ENCODE peak calls at places on chromosomes 12 and 14, in nine cellular contexts. D, K, Z, C, M, N, S, X and B are unnamed samples.

GRCh38 chr12:41151789-41152188 is 36.3 kb upstream of the PDZRN4 start:
- DNase-seq in D (peak), K (peak), Z (no peak), C (no peak), M (no peak), N (no peak), S (no peak), X (no peak), B (no peak)

GRCh38 chr14:88481089-88481488 is 73.7 kb downstream of the PTPN21 start:
- DNase-seq in D (no peak), K (no peak), Z (no peak), C (no peak), M (no peak), N (no peak), S (no peak), X (no peak), B (no peak)

GRCh38 chr14:99733221-99733550 is 49.1 kb downstream of the CYP46A1 start:
- DNase-seq in D (no peak), K (no peak), Z (no peak), C (no peak), M (no peak), N (no peak), S (no peak), X (no peak), B (no peak)

GRCh38 chr12:18837025-18837424 is 99.1 kb downstream of the CAPZA3 start:
- DNase-seq in D (no peak), K (peak), Z (no peak), C (no peak), M (no peak), N (no peak), S (no peak), X (no peak), B (no peak)

GRCh38 chr12:2876431-2877046 is 435 bp downstream of the FOXM1 start:
- DNase-seq in D (peak), K (peak), Z (no peak), C (no peak), M (no peak), N (peak), S (peak), X (peak), B (no peak)

GRCh38 chr12:9244894-9245293 is 36.7 kb upstream of the PZP start:
- DNase-seq in D (peak), K (peak), Z (no peak), C (no peak), M (no peak), N (no peak), S (no peak), X (no peak), B (no peak)

GRCh38 chr12:53325539-53326061 is 4.2 kb upstream of the AAAS start:
- DNase-seq in D (no peak), K (peak), Z (no peak), C (peak), M (peak), N (peak), S (peak), X (no peak), B (no peak)

GRCh38 chr12:121861549-121862254 is 3.0 kb upstream of the HPD start:
- DNase-seq in D (no peak), K (peak), Z (no peak), C (peak), M (peak), N (peak), S (no peak), X (peak), B (peak)

GRCh38 chr12:19248929-19249602 is 119.5 kb downstream of the PLEKHA5 start:
- DNase-seq in D (no peak), K (peak), Z (no peak), C (no peak), M (no peak), N (no peak), S (no peak), X (no peak), B (no peak)

GRCh38 chr12:143964-144649 is 69.8 kb downstream of the SLC6A12 start:
- DNase-seq in D (peak), K (peak), Z (no peak), C (no peak), M (peak), N (peak), S (no peak), X (no peak), B (peak)

GRCh38 chr12:103830730-103831320 is 10.2 kb downstream of the NT5DC3 start:
- DNase-seq in D (no peak), K (no peak), Z (no peak), C (no peak), M (no peak), N (no peak), S (no peak), X (no peak), B (no peak)

GRCh38 chr14:84969501-84969900 is 560.4 kb upstream of the FLRT2 start:
- DNase-seq in D (peak), K (no peak), Z (no peak), C (no peak), M (no peak), N (no peak), S (no peak), X (no peak), B (no peak)

GRCh38 chr14:104676694-104677505 is 12.5 kb upstream of the INF2 start:
- DNase-seq in D (no peak), K (no peak), Z (no peak), C (no peak), M (peak), N (peak), S (no peak), X (no peak), B (peak)

GRCh38 chr14:89616425-89617141 is 199.6 kb upstream of the FOXN3 start:
- DNase-seq in D (no peak), K (peak), Z (no peak), C (peak), M (no peak), N (peak), S (peak), X (peak), B (peak)

GRCh38 chr14:65054471-65055085 is 47.7 kb downstream of the MAX start:
- DNase-seq in D (no peak), K (no peak), Z (no peak), C (no peak), M (no peak), N (peak), S (no peak), X (no peak), B (no peak)

GRCh38 chr14:31927348-31927826 is 149.7 kb upstream of the ARHGAP5 start:
- DNase-seq in D (peak), K (peak), Z (no peak), C (no peak), M (peak), N (peak), S (no peak), X (no peak), B (peak)

GRCh38 chr12:57744194-57744776 is 554 bp upstream of the TSPAN31 start:
- DNase-seq in D (no peak), K (peak), Z (peak), C (peak), M (no peak), N (no peak), S (peak), X (peak), B (no peak)

GRCh38 chr12:6630696-6631095 is 5.1 kb downstream of the LPAR5 start:
- DNase-seq in D (no peak), K (no peak), Z (no peak), C (peak), M (no peak), N (no peak), S (no peak), X (no peak), B (peak)

GRCh38 chr14:55131782-55132181 is 2.7 kb downstream of the LGALS3 start:
- DNase-seq in D (peak), K (peak), Z (no peak), C (no peak), M (no peak), N (no peak), S (peak), X (no peak), B (no peak)

GRCh38 chr14:73696466-73697390 is 17.5 kb downstream of the PNMA1 start:
- DNase-seq in D (peak), K (peak), Z (peak), C (no peak), M (no peak), N (no peak), S (no peak), X (no peak), B (no peak)

GRCh38 chr14:34227834-34228662 is 234.0 kb downstream of the SPTSSA start:
- DNase-seq in D (peak), K (peak), Z (peak), C (peak), M (peak), N (peak), S (peak), X (peak), B (peak)

GRCh38 chr12:7161811-7162210 is 27.7 kb upstream of the PEX5 start:
- DNase-seq in D (no peak), K (peak), Z (no peak), C (no peak), M (no peak), N (no peak), S (no peak), X (no peak), B (no peak)

GRCh38 chr12:110741371-110741770 is 1.3 kb downstream of the PPP1CC start:
- DNase-seq in D (no peak), K (peak), Z (no peak), C (no peak), M (no peak), N (no peak), S (peak), X (no peak), B (no peak)

GRCh38 chr14:36013483-36013882 is 163.0 kb downstream of the PTCSC3 start:
- DNase-seq in D (no peak), K (no peak), Z (no peak), C (no peak), M (no peak), N (no peak), S (no peak), X (no peak), B (no peak)

GRCh38 chr12:53251477-53252348 is 16.4 kb upstream of the ESPL1 start:
- DNase-seq in D (peak), K (peak), Z (peak), C (peak), M (peak), N (peak), S (peak), X (peak), B (peak)

GRCh38 chr12:23950011-23950774 is 723 bp upstream of the SOX5 start:
- DNase-seq in D (no peak), K (peak), Z (no peak), C (peak), M (peak), N (peak), S (no peak), X (no peak), B (peak)

DNA sequence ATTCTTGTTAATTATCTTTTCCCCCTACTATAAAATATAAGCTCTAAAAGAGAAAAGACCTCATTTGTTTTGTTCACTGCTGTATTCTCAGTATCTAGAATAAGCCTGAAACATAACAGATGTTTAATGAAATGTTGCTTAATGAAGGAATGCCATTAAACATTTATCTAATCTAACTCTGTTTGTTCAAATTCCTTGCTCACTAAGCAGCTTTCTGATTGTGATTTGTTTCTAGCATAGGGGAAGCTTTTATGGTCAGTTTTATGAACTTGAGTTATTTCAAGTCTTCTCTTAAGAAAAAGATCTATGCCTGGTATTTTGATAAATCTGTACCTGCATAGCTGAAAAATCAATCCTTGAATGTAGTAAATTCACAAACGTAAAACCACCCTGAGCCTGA is 308.6 kb downstream of the CCDC91 start:
- DNase-seq in D (no peak), K (no peak), Z (no peak), C (no peak), M (no peak), N (no peak), S (no peak), X (no peak), B (no peak)
- TF ChIP-seq EZH2phosphoT487 in D (no peak), K (no peak), Z (no peak), C (no peak), M (no peak), N (no peak), S (no peak), X (no peak), B (no peak)

GRCh38 chr14:20801726-20802125 is 918 bp downstream of the RNASE1 start:
- DNase-seq in D (no peak), K (no peak), Z (no peak), C (no peak), M (no peak), N (no peak), S (no peak), X (no peak), B (no peak)
- H3K4me3 ChIP-seq in D (no peak), K (no peak), Z (no peak), C (no peak), M (no peak), N (no peak), S (no peak), X (no peak), B (no peak)

GRCh38 chr12:131637986-131638385 is 72.9 kb upstream of the SFSWAP start:
- DNase-seq in D (no peak), K (no peak), Z (no peak), C (no peak), M (no peak), N (no peak), S (no peak), X (no peak), B (no peak)
- TF ChIP-seq EZH2phosphoT487 in D (no peak), K (no peak), Z (no peak), C (no peak), M (no peak), N (no peak), S (no peak), X (no peak), B (no peak)

DNA sequence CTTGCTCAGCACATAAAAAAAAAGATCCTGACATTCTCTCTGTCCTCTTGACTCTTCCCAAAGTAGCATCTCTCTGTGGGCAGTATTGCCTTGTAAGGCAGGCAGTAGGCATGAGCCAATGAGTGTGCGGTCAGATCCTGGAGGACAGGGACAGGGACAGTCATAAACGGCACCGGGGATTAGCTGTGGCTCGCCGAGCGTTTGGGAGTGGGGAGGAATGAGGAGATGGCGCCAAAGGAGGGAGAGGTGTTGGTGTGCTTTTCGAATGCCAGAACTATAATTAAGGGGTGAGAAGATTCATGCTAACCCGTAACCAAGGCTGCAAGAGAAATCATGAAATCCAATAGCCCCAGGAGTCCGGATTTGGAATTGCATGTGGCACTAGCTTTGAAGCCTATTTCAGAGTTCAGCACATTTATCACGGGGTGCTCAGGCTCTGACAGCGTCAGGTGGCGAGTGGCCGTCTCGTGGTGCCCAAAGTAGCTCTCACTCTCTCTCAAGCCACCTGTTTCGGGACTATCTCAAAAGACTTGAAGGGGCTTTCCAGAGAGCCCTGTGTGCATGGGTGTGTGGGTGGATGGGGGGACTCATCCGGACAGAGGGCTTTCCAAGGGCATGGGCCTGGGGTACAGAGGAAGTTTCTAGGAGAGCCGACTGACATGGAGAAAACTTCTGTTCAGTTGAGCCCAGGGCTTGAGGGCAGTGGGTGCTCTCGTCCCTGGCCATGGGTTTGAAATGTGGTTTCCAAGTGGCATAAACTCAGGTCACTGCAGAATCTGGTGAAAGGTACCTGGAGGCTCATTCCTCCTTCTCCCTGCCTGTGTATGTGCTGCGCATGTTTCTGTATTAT is 47.6 kb upstream of the MEG3 start:
- DNase-seq in D (no peak), K (no peak), Z (no peak), C (no peak), M (no peak), N (no peak), S (no peak), X (no peak), B (no peak)
- H3K4me3 ChIP-seq in D (no peak), K (no peak), Z (no peak), C (no peak), M (no peak), N (no peak), S (no peak), X (no peak), B (no peak)

DNA sequence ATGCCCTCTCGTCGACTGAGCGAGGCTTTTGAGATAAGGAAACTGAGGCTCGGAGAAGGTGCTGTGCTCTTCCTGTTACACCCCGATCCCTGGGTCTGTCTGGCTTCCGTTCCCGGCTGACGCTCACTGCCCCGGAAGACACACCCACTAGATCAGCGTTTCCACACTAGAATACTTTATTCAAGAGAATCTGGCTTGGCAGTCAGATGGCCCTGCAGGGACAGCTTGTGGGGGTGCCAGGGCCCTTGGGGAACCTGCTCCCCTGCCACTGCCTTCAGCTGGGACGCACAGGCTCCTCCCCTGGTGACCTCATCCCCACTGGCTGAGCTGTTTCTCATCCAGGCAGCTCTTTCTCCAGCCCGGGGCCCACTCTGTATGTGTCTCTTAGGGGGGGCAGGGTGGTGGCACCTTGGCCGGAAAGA is 13.7 kb downstream of the PGF start:
- DNase-seq in D (no peak), K (peak), Z (no peak), C (no peak), M (no peak), N (no peak), S (peak), X (no peak), B (peak)
- TF ChIP-seq EZH2phosphoT487 in D (no peak), K (no peak), Z (no peak), C (no peak), M (no peak), N (no peak), S (no peak), X (no peak), B (no peak)

DNA sequence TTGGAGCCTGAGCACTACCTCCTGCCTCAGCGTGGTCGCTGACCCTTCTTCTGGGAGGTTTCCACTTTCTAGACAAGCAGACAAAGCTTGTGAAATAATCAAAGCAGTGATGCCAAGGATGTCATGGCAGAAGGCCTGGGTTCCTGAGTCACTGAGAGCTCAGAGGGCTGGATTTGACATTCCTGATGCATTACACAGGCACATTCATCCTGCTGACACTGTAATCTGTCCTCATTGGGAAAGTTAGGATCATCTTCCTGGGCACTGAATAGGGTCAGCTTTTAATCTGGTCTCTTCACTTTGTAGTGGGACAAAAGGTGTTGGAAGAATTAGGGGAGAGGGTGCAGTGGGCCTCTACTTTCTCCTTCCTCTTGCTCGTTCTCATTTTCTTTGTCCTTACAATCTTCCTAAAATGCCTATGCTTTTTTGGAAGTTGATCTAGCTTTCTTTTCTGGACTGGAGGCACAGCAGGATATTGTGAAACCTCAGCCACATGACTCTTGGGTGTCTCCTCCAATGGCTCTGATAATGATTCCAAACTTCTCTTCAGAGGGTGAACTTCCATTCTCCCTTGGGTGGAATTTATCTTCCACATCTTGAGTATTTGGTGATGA is 29.6 kb downstream of the EEA1 start:
- DNase-seq in D (peak), K (peak), Z (peak), C (peak), M (peak), N (peak), S (no peak), X (no peak), B (peak)
- H3K4me3 ChIP-seq in D (peak), K (peak), Z (peak), C (no peak), M (no peak), N (no peak), S (no peak), X (no peak), B (no peak)